ENCODE peak calls at places on chromosomes 16 and 17, in four cellular contexts. One of them, this sample, is unnamed.

GRCh38 chr17:80286638-80286960 is 25.9 kb downstream of the RNF213 start:
- DNase-seq in OCI-LY7: no peak
- DNase-seq in tibial nerve: no peak
- DNase-seq in EL: no peak
- DNase-seq in this sample: no peak

GRCh38 chr16:55941552-55941951 is 66.4 kb upstream of the CES5A start:
- DNase-seq in EL: no peak
- DNase-seq in tibial nerve: no peak
- DNase-seq in OCI-LY7: no peak
- DNase-seq in this sample: no peak

GRCh38 chr16:89365996-89366395 is 124.4 kb downstream of the ANKRD11 start:
- DNase-seq in OCI-LY7: no peak
- DNase-seq in tibial nerve: no peak
- DNase-seq in EL: no peak
- DNase-seq in this sample: no peak

GRCh38 chr17:50051082-50051576 is 4.8 kb upstream of the ITGA3 start:
- DNase-seq in EL: peak
- DNase-seq in OCI-LY7: no peak
- DNase-seq in tibial nerve: no peak
- DNase-seq in this sample: peak

GRCh38 chr16:80208015-80208414 is 332.8 kb upstream of the DYNLRB2 start:
- DNase-seq in EL: no peak
- DNase-seq in OCI-LY7: no peak
- DNase-seq in tibial nerve: no peak
- DNase-seq in this sample: no peak

GRCh38 chr17:80770881-80771611 is 220.6 kb upstream of the CHMP6 start:
- DNase-seq in EL: no peak
- DNase-seq in OCI-LY7: no peak
- DNase-seq in tibial nerve: no peak
- DNase-seq in this sample: no peak

GRCh38 chr17:79793924-79794304 is 3.0 kb downstream of the CBX8 start:
- DNase-seq in EL: peak
- DNase-seq in OCI-LY7: no peak
- DNase-seq in tibial nerve: no peak
- DNase-seq in this sample: no peak

GRCh38 chr16:12391974-12392373 is 411.7 kb downstream of the CPPED1 start:
- DNase-seq in tibial nerve: no peak
- DNase-seq in EL: no peak
- DNase-seq in OCI-LY7: no peak
- DNase-seq in this sample: no peak

GRCh38 chr17:76772842-76773521 is 35.1 kb downstream of the MFSD11 start:
- DNase-seq in OCI-LY7: peak
- DNase-seq in EL: peak
- DNase-seq in tibial nerve: no peak
- DNase-seq in this sample: no peak

GRCh38 chr16:85821441-85821901 is 22.0 kb downstream of the COX4I1 start:
- DNase-seq in OCI-LY7: peak
- DNase-seq in EL: peak
- DNase-seq in tibial nerve: peak
- DNase-seq in this sample: peak

GRCh38 chr17:1730345-1731193 is 6.1 kb downstream of the WDR81 start:
- DNase-seq in EL: peak
- DNase-seq in tibial nerve: peak
- DNase-seq in OCI-LY7: no peak
- DNase-seq in this sample: peak

GRCh38 chr16:1348926-1349325 is 2.8 kb downstream of the TSR3 start:
- DNase-seq in EL: no peak
- DNase-seq in OCI-LY7: no peak
- DNase-seq in tibial nerve: no peak
- DNase-seq in this sample: no peak

GRCh38 chr16:74297296-74297665 is 667 bp downstream of the PSMD7 start:
- DNase-seq in EL: peak
- DNase-seq in OCI-LY7: peak
- DNase-seq in tibial nerve: no peak
- DNase-seq in this sample: no peak

This sample was measured in stomach.